ENCODE peak calls at places on chromosome 19, in four cellular contexts. One of them, this sample, is unnamed.

GRCh38 chr19:1282588-1283206 is 3.0 kb upstream of the EFNA2 start:
- DNase-seq in cardiac fibroblast: no peak
- DNase-seq in AG10803: no peak
- DNase-seq in cardiac muscle cell: no peak
- DNase-seq in this sample: no peak

GRCh38 chr19:14149509-14149994 is 13.2 kb upstream of the ASF1B start:
- DNase-seq in cardiac fibroblast: peak
- DNase-seq in AG10803: peak
- DNase-seq in cardiac muscle cell: peak
- DNase-seq in this sample: no peak

GRCh38 chr19:7386308-7386707 is 37.6 kb downstream of the ARHGEF18 start:
- DNase-seq in cardiac fibroblast: no peak
- DNase-seq in AG10803: no peak
- DNase-seq in cardiac muscle cell: no peak
- DNase-seq in this sample: no peak

GRCh38 chr19:48390188-48391099 is 907 bp downstream of the KDELR1 start:
- DNase-seq in cardiac fibroblast: peak
- DNase-seq in AG10803: peak
- DNase-seq in cardiac muscle cell: peak
- DNase-seq in this sample: peak

GRCh38 chr19:46602392-46603194 is 1.5 kb downstream of the CALM3 start:
- DNase-seq in cardiac fibroblast: no peak
- DNase-seq in AG10803: no peak
- DNase-seq in cardiac muscle cell: peak
- DNase-seq in this sample: no peak

GRCh38 chr19:35559281-35559659 is 4.2 kb downstream of the ATP4A start:
- DNase-seq in cardiac fibroblast: no peak
- DNase-seq in AG10803: no peak
- DNase-seq in cardiac muscle cell: no peak
- DNase-seq in this sample: no peak

GRCh38 chr19:49448432-49448786 is 3.2 kb downstream of the PIH1D1 start:
- DNase-seq in cardiac fibroblast: no peak
- DNase-seq in AG10803: no peak
- DNase-seq in cardiac muscle cell: no peak
- DNase-seq in this sample: no peak

GRCh38 chr19:55552620-55553019 is 7.3 kb upstream of the SBK3 start:
- DNase-seq in cardiac fibroblast: peak
- DNase-seq in AG10803: peak
- DNase-seq in cardiac muscle cell: peak
- DNase-seq in this sample: peak

GRCh38 chr19:46840157-46840942 is 10.3 kb downstream of the AP2S1 start:
- DNase-seq in cardiac fibroblast: peak
- DNase-seq in AG10803: peak
- DNase-seq in cardiac muscle cell: peak
- DNase-seq in this sample: no peak

GRCh38 chr19:5828661-5829566 is 10.6 kb downstream of the FUT6 start:
- DNase-seq in cardiac fibroblast: peak
- DNase-seq in AG10803: no peak
- DNase-seq in cardiac muscle cell: peak
- DNase-seq in this sample: no peak

GRCh38 chr19:3343619-3344502 is 22.5 kb upstream of the NFIC start:
- DNase-seq in cardiac fibroblast: peak
- DNase-seq in AG10803: peak
- DNase-seq in cardiac muscle cell: peak
- DNase-seq in this sample: peak

GRCh38 chr19:48351341-48351752 is 12.4 kb downstream of the TMEM143 start:
- DNase-seq in cardiac fibroblast: peak
- DNase-seq in AG10803: peak
- DNase-seq in cardiac muscle cell: peak
- DNase-seq in this sample: peak

GRCh38 chr19:49808762-49809154 is 4.3 kb downstream of the FUZ start:
- DNase-seq in cardiac fibroblast: peak
- DNase-seq in AG10803: peak
- DNase-seq in cardiac muscle cell: peak
- DNase-seq in this sample: peak

GRCh38 chr19:8487137-8487851 is 15.1 kb downstream of the PRAM1 start:
- DNase-seq in cardiac fibroblast: no peak
- DNase-seq in AG10803: no peak
- DNase-seq in cardiac muscle cell: no peak
- DNase-seq in this sample: no peak

GRCh38 chr19:48568345-48568886 is 16.4 kb downstream of the SULT2B1 start:
- DNase-seq in cardiac fibroblast: peak
- DNase-seq in AG10803: peak
- DNase-seq in cardiac muscle cell: peak
- DNase-seq in this sample: peak

GRCh38 chr19:10421981-10422461 is 1.7 kb downstream of the PDE4A start:
- DNase-seq in cardiac fibroblast: no peak
- DNase-seq in AG10803: no peak
- DNase-seq in cardiac muscle cell: no peak
- DNase-seq in this sample: no peak

GRCh38 chr19:8454218-8454617 is 9.4 kb downstream of the HNRNPM start:
- DNase-seq in cardiac fibroblast: no peak
- DNase-seq in AG10803: no peak
- DNase-seq in cardiac muscle cell: no peak
- DNase-seq in this sample: no peak

GRCh38 chr19:45670670-45671453 is 2.8 kb downstream of the GIPR start:
- DNase-seq in cardiac fibroblast: peak
- DNase-seq in AG10803: peak
- DNase-seq in cardiac muscle cell: peak
- DNase-seq in this sample: peak

GRCh38 chr19:44623080-44623479 is 9.7 kb downstream of the IGSF23 start:
- DNase-seq in cardiac fibroblast: peak
- DNase-seq in AG10803: peak
- DNase-seq in cardiac muscle cell: peak
- DNase-seq in this sample: peak

GRCh38 chr19:57606931-57607330 is 7.1 kb upstream of the ZNF134 start:
- DNase-seq in cardiac fibroblast: no peak
- DNase-seq in AG10803: no peak
- DNase-seq in cardiac muscle cell: no peak
- DNase-seq in this sample: no peak

GRCh38 chr19:47587295-47587694 is 14.3 kb upstream of the ZNF541 start:
- DNase-seq in cardiac fibroblast: no peak
- DNase-seq in AG10803: peak
- DNase-seq in cardiac muscle cell: peak
- DNase-seq in this sample: no peak

GRCh38 chr19:54162241-54162805 is 2.8 kb upstream of the LENG1 start:
- DNase-seq in cardiac fibroblast: peak
- DNase-seq in AG10803: peak
- DNase-seq in cardiac muscle cell: peak
- DNase-seq in this sample: no peak

GRCh38 chr19:49773663-49774305 is 7.0 kb downstream of the AP2A1 start:
- DNase-seq in cardiac fibroblast: no peak
- DNase-seq in AG10803: no peak
- DNase-seq in cardiac muscle cell: no peak
- DNase-seq in this sample: no peak

GRCh38 chr19:55858401-55858800 is 22.1 kb downstream of the NLRP4 start:
- DNase-seq in cardiac fibroblast: no peak
- DNase-seq in AG10803: no peak
- DNase-seq in cardiac muscle cell: no peak
- DNase-seq in this sample: no peak

GRCh38 chr19:33747273-33747672 is 49.4 kb upstream of the KCTD15 start:
- DNase-seq in cardiac fibroblast: no peak
- DNase-seq in AG10803: no peak
- DNase-seq in cardiac muscle cell: no peak
- DNase-seq in this sample: no peak

GRCh38 chr19:7267792-7268736 is 26.1 kb downstream of the INSR start:
- DNase-seq in cardiac fibroblast: no peak
- DNase-seq in AG10803: no peak
- DNase-seq in cardiac muscle cell: no peak
- DNase-seq in this sample: no peak

GRCh38 chr19:1470864-1471513 is 8.0 kb downstream of the C19orf25 start:
- DNase-seq in cardiac fibroblast: no peak
- DNase-seq in AG10803: no peak
- DNase-seq in cardiac muscle cell: no peak
- DNase-seq in this sample: no peak

GRCh38 chr19:3494051-3494450 is 6.4 kb downstream of the DOHH start:
- DNase-seq in cardiac fibroblast: no peak
- DNase-seq in AG10803: no peak
- DNase-seq in cardiac muscle cell: no peak
- DNase-seq in this sample: no peak

GRCh38 chr19:28426902-28427232 is 786.1 kb downstream of the UQCRFS1 start:
- DNase-seq in cardiac fibroblast: no peak
- DNase-seq in AG10803: peak
- DNase-seq in cardiac muscle cell: peak
- DNase-seq in this sample: no peak

GRCh38 chr19:41883821-41884733 is 1.1 kb downstream of the ARHGEF1 start:
- DNase-seq in cardiac fibroblast: peak
- DNase-seq in AG10803: peak
- DNase-seq in cardiac muscle cell: peak
- DNase-seq in this sample: peak
- TF ChIP-seq CTCF in cardiac fibroblast: peak
- TF ChIP-seq CTCF in AG10803: peak
- TF ChIP-seq CTCF in cardiac muscle cell: peak
- TF ChIP-seq CTCF in this sample: peak

GRCh38 chr19:42024622-42025111 is 30.6 kb upstream of the ATP1A3 start:
- DNase-seq in cardiac fibroblast: peak
- DNase-seq in AG10803: peak
- DNase-seq in cardiac muscle cell: peak
- DNase-seq in this sample: peak

GRCh38 chr19:42022616-42023015 is 28.6 kb upstream of the ATP1A3 start:
- DNase-seq in cardiac fibroblast: no peak
- DNase-seq in AG10803: no peak
- DNase-seq in cardiac muscle cell: no peak
- DNase-seq in this sample: no peak

GRCh38 chr19:42023943-42024260 is 29.9 kb upstream of the ATP1A3 start:
- DNase-seq in cardiac fibroblast: no peak
- DNase-seq in AG10803: no peak
- DNase-seq in cardiac muscle cell: no peak
- DNase-seq in this sample: no peak

GRCh38 chr19:42021185-42021584 is 27.2 kb upstream of the ATP1A3 start:
- DNase-seq in cardiac fibroblast: no peak
- DNase-seq in AG10803: no peak
- DNase-seq in cardiac muscle cell: no peak
- DNase-seq in this sample: no peak

DNA sequence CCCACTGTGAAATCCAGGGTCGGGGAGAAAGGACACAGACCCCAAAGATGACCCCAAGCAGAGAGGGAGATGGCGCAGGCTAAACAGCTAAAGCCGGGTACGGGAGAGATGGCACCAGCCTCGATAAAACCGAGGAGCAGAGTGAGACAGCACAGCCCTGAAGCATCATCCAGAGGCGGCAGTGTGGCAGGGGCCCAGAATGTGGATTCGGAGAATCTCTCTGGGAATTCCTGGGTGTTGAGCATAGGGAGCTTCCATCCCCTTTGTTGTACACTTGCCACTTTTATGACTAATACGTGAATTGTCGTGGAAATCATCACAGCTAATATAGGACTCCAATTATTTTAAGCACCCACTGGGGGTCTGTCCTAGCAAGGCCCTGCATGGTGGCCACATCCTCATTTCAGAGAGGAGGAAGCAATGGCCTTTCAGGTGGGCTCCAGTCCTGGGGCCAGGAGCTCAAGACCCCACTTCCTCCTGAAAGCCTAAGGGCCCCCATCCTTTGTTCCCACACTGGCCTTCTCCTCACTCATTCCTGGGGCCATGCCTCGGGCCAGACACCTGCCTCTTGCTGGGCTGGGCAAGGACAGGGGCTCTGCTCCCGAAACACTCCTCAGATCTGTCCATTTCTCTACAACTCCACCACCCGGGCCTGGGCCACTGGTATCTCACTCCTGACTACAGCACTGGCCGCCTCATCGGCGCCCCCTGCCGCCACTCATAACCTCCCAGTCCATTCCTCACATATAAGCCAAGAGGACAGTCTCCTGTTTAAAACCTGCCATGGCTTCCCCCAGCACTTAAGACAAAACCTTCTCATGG is 29.3 kb upstream of the ATP1A3 start:
- DNase-seq in cardiac fibroblast: peak
- DNase-seq in AG10803: peak
- DNase-seq in cardiac muscle cell: peak
- DNase-seq in this sample: peak
- TF ChIP-seq CTCF in cardiac fibroblast: peak
- TF ChIP-seq CTCF in AG10803: peak
- TF ChIP-seq CTCF in cardiac muscle cell: peak
- TF ChIP-seq CTCF in this sample: peak

GRCh38 chr19:11738746-11739620 is at the start of gene ZNF823:
- DNase-seq in cardiac fibroblast: peak
- DNase-seq in AG10803: peak
- DNase-seq in cardiac muscle cell: peak
- DNase-seq in this sample: peak

GRCh38 chr19:11736696-11737095 is 2.0 kb downstream of the ZNF823 start:
- DNase-seq in cardiac fibroblast: peak
- DNase-seq in AG10803: peak
- DNase-seq in cardiac muscle cell: peak
- DNase-seq in this sample: peak

GRCh38 chr19:11735375-11735774 is 3.4 kb downstream of the ZNF823 start:
- DNase-seq in cardiac fibroblast: no peak
- DNase-seq in AG10803: no peak
- DNase-seq in cardiac muscle cell: no peak
- DNase-seq in this sample: no peak

DNA sequence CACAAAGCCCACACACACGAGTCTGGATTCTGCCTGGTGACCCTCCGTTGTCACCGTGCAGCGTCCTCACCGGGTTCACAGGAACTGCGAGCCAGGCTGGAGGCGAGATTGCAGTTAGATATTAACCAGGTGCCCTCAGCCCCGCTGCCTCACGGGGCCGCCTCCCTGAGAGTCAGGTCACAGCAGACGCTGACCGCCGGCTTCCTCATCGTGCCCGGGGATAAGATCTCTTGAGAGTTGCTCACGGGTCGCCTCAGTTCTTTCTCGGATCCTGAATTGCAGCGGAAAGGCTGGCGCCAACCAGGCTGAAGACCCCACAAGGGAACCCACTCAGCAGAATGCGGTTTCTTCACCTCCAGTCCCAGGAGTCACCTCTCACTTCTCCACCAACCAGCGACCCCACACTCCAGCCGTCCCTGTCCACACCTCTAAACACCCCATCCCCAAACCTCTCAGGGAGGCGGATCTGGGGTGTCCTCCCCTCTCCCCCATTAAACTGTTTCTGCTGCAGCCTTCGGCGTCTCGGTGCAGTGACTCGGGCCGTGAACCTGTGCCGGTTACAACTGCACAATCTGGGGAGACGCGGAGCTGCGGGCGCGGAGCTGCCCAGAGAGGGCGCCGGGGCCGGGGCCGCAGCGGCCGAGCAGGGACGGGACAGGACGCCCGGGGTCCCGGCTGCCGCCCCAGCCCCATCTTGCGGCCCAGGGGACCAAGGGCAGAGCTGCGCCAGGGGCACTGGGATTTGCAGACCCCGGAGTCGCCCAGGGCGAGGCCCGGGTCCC is 591 bp downstream of the ZNF823 start:
- DNase-seq in cardiac fibroblast: peak
- DNase-seq in AG10803: peak
- DNase-seq in cardiac muscle cell: peak
- DNase-seq in this sample: peak
- TF ChIP-seq CTCF in cardiac fibroblast: no peak
- TF ChIP-seq CTCF in AG10803: no peak
- TF ChIP-seq CTCF in cardiac muscle cell: peak
- TF ChIP-seq CTCF in this sample: peak

DNA sequence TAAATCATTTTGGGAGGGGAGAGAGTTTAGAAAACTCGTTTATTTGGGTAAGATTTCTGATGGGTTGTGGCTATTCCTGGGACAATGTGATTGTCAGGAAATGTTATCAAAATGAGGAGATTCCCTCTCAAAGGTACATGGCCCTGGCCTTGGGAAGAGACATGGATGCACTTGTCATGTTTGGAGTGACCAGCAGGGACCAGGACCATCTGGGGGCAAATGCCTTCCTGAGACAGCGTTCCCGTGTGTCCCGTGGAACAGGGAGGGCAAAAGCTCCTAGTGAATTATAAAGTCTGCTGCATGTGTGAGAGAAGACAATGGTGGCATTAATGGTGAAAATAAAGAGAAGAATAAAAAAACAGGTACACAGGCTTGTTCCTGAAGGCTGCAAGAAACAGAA is 317.3 kb downstream of the ZNF536 start:
- DNase-seq in cardiac fibroblast: no peak
- DNase-seq in AG10803: no peak
- DNase-seq in cardiac muscle cell: no peak
- DNase-seq in this sample: no peak
- TF ChIP-seq CTCF in cardiac fibroblast: no peak
- TF ChIP-seq CTCF in AG10803: no peak
- TF ChIP-seq CTCF in cardiac muscle cell: no peak
- TF ChIP-seq CTCF in this sample: peak

This sample was measured in HFFc6.